ENCODE peak calls at places on chromosomes 1 and 21, in eight cellular contexts. O is stimulated activated CD4-positive, alpha-beta T cell treated with anti-CD3 and anti-CD28 coated beads, Interleukin-4, amount 100 ng/mL, for 1 hour; U is HEK293T; K is activated CD4-positive, alpha-beta T cell treated with anti-CD3 and anti-CD28 coated beads, Interleukin-2, amount 50 U/mL, for 24 hours; C is Calu3; A is A549; E is left ventricle myocardium inferior; W is NCI-H146. G is an unnamed sample.

GRCh38 chr1:85884372-85885035 is 176.3 kb upstream of the ZNHIT6 start:
- DNase-seq in O (no peak), U (peak), K (no peak), C (no peak), A (no peak), E (no peak), W (no peak), G (no peak)

GRCh38 chr1:112934562-112934952 is 21.4 kb downstream of the SLC16A1 start:
- DNase-seq in O (no peak), U (no peak), K (no peak), C (no peak), A (no peak), E (no peak), W (no peak), G (no peak)

GRCh38 chr21:28256420-28256831 is 736.3 kb downstream of the LTN1 start:
- DNase-seq in O (no peak), U (no peak), K (no peak), C (no peak), A (no peak), E (no peak), W (no peak), G (no peak)

GRCh38 chr1:39631361-39632331 is 7.8 kb downstream of the HEYL start:
- DNase-seq in O (no peak), U (no peak), K (no peak), C (no peak), A (no peak), E (no peak), W (no peak), G (no peak)

GRCh38 chr1:208256556-208256955 is 12.4 kb upstream of the PLXNA2 start:
- DNase-seq in O (no peak), U (no peak), K (no peak), C (no peak), A (no peak), E (no peak), W (no peak), G (no peak)

GRCh38 chr1:150235436-150235851 is 468 bp downstream of the ANP32E start:
- DNase-seq in O (peak), U (no peak), K (peak), C (no peak), A (peak), E (no peak), W (peak), G (peak)

GRCh38 chr1:150082494-150082893 is 14.9 kb downstream of the VPS45 start:
- DNase-seq in O (no peak), U (no peak), K (no peak), C (no peak), A (no peak), E (no peak), W (no peak), G (no peak)

GRCh38 chr1:234716907-234717375 is 107.0 kb upstream of the IRF2BP2 start:
- DNase-seq in O (no peak), U (no peak), K (no peak), C (no peak), A (no peak), E (no peak), W (no peak), G (no peak)

GRCh38 chr1:228691926-228692325 is 43.4 kb upstream of the RHOU start:
- DNase-seq in O (no peak), U (peak), K (no peak), C (peak), A (peak), E (no peak), W (peak), G (no peak)

GRCh38 chr1:175481126-175482071 is 262.0 kb downstream of the TNR start:
- DNase-seq in O (no peak), U (peak), K (no peak), C (peak), A (peak), E (no peak), W (peak), G (no peak)

GRCh38 chr1:32724678-32725594 is 22.4 kb upstream of the SYNC start:
- DNase-seq in O (peak), U (no peak), K (no peak), C (peak), A (peak), E (peak), W (no peak), G (no peak)

GRCh38 chr1:42930178-42931107 is 28.2 kb downstream of the SLC2A1 start:
- DNase-seq in O (no peak), U (no peak), K (no peak), C (no peak), A (no peak), E (no peak), W (no peak), G (peak)

GRCh38 chr1:19009882-19010321 is 53.4 kb upstream of the IFFO2 start:
- DNase-seq in O (no peak), U (peak), K (no peak), C (peak), A (peak), E (no peak), W (no peak), G (no peak)